ENCODE peak calls at places on chromosome 18, in five cellular contexts. One of them, this sample, is unnamed. For H3K4me1, the result is how much of the 10 kb centered on the place peaks cover.

GRCh38 chr18:1663879-1664705 is 759.4 kb downstream of the ADCYAP1 start:
- DNase-seq in spleen: peak
- DNase-seq in neuronal stem cell: peak
- DNase-seq in Panc1: peak
- DNase-seq in HCT116: peak
- DNase-seq in this sample: no peak

GRCh38 chr18:58788971-58789797 is 75.5 kb upstream of the ZNF532 start:
- DNase-seq in spleen: no peak
- DNase-seq in neuronal stem cell: no peak
- DNase-seq in Panc1: no peak
- DNase-seq in HCT116: no peak
- DNase-seq in this sample: no peak

GRCh38 chr18:59718108-59719057 is 21.2 kb upstream of the CCBE1 start:
- DNase-seq in spleen: no peak
- DNase-seq in neuronal stem cell: no peak
- DNase-seq in Panc1: no peak
- DNase-seq in HCT116: no peak
- DNase-seq in this sample: no peak

GRCh38 chr18:79136742-79137141 is 67.5 kb downstream of the ATP9B start:
- DNase-seq in spleen: no peak
- DNase-seq in neuronal stem cell: no peak
- DNase-seq in Panc1: no peak
- DNase-seq in HCT116: no peak
- DNase-seq in this sample: no peak

GRCh38 chr18:69400976-69401474 is 337 bp downstream of the DOK6 start:
- DNase-seq in spleen: no peak
- DNase-seq in neuronal stem cell: peak
- DNase-seq in Panc1: no peak
- DNase-seq in HCT116: no peak
- DNase-seq in this sample: no peak

GRCh38 chr18:7618821-7619410 is 51.8 kb downstream of the PTPRM start:
- DNase-seq in spleen: no peak
- DNase-seq in neuronal stem cell: peak
- DNase-seq in Panc1: no peak
- DNase-seq in HCT116: no peak
- DNase-seq in this sample: no peak

GRCh38 chr18:71293322-71293721 is 1004.5 kb downstream of the SOCS6 start:
- DNase-seq in spleen: no peak
- DNase-seq in neuronal stem cell: no peak
- DNase-seq in Panc1: no peak
- DNase-seq in HCT116: no peak
- DNase-seq in this sample: no peak

GRCh38 chr18:38305941-38306340 is 740.3 kb upstream of the CELF4 start:
- DNase-seq in spleen: no peak
- DNase-seq in neuronal stem cell: no peak
- DNase-seq in Panc1: no peak
- DNase-seq in HCT116: no peak
- DNase-seq in this sample: no peak

GRCh38 chr18:34352385-34353163 is 127.9 kb upstream of the NOL4 start:
- DNase-seq in spleen: no peak
- DNase-seq in neuronal stem cell: no peak
- DNase-seq in Panc1: no peak
- DNase-seq in HCT116: no peak
- DNase-seq in this sample: no peak

GRCh38 chr18:75198046-75198445 is 10.9 kb downstream of the PTGR3 start:
- DNase-seq in spleen: no peak
- DNase-seq in neuronal stem cell: no peak
- DNase-seq in Panc1: no peak
- DNase-seq in HCT116: no peak
- DNase-seq in this sample: no peak

GRCh38 chr18:76721207-76721996 is 101.0 kb upstream of the ZNF236 start:
- DNase-seq in spleen: no peak
- DNase-seq in neuronal stem cell: no peak
- DNase-seq in Panc1: no peak
- DNase-seq in HCT116: no peak
- DNase-seq in this sample: peak

GRCh38 chr18:73980289-73980979 is 167.2 kb downstream of the FBXO15 start:
- DNase-seq in spleen: no peak
- DNase-seq in neuronal stem cell: peak
- DNase-seq in Panc1: peak
- DNase-seq in HCT116: peak
- DNase-seq in this sample: no peak

DNA sequence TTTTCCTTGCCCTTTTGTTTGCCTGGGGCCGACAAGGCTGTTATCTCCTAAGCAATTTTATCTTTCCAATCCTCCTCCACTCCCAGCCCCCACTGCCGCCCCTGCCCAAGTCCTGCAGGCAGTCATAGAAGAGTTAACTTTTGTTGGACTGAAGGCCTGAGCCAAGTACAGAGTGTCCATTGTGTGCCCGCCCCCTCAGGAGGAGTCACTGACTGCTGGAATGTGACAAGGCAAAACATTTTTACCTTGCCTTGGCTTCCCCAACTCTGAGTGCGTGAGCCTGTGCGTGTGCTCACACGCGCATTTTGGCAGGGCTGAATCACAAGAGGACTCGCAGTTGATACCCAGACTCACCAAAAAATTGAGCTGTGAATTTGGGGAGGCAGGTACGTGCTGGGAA is 16.2 kb downstream of the SETBP1 start:
- DNase-seq in spleen: no peak
- DNase-seq in neuronal stem cell: no peak
- DNase-seq in Panc1: no peak
- DNase-seq in HCT116: no peak
- DNase-seq in this sample: no peak
- H3K4me1 ChIP-seq in spleen: under half
- H3K4me1 ChIP-seq in neuronal stem cell: under half
- H3K4me1 ChIP-seq in Panc1: under half
- H3K4me1 ChIP-seq in HCT116: under half
- H3K4me1 ChIP-seq in this sample: under half

DNA sequence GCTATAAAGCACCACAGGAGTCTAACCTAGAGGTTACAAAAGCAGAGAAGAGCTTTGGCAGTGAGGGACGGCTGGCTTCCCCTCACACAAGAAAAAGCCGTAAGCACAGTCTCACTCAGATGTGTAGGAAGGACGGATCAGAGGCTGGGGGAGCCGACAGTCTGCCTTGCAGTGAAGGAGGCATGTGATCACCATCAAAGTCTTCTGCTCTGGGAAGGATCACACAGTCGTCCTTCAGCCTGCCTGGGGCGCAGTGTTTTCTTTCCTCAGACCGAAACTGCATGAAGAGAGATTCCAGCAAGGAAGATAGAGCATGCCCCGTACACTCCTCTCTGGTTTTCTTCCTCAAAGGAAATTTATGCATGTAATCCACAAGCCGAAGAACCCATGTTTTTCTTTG is 24.1 kb downstream of the GATA6 start:
- DNase-seq in spleen: no peak
- DNase-seq in neuronal stem cell: no peak
- DNase-seq in Panc1: no peak
- DNase-seq in HCT116: no peak
- DNase-seq in this sample: no peak
- H3K4me3 ChIP-seq in spleen: peak
- H3K4me3 ChIP-seq in neuronal stem cell: no peak
- H3K4me3 ChIP-seq in Panc1: no peak
- H3K4me3 ChIP-seq in HCT116: no peak
- H3K4me3 ChIP-seq in this sample: no peak

GRCh38 chr18:12014521-12014920 is 33.2 kb downstream of the IMPA2 start:
- DNase-seq in spleen: peak
- DNase-seq in neuronal stem cell: no peak
- DNase-seq in Panc1: no peak
- DNase-seq in HCT116: no peak
- DNase-seq in this sample: no peak
- H3K4me1 ChIP-seq in spleen: under half
- H3K4me1 ChIP-seq in neuronal stem cell: under half
- H3K4me1 ChIP-seq in Panc1: under half
- H3K4me1 ChIP-seq in HCT116: under half
- H3K4me1 ChIP-seq in this sample: under half

GRCh38 chr18:50307738-50308470 is 20.4 kb upstream of the CXXC1 start:
- DNase-seq in spleen: peak
- DNase-seq in neuronal stem cell: peak
- DNase-seq in Panc1: peak
- DNase-seq in HCT116: no peak
- DNase-seq in this sample: peak
- H3K4me3 ChIP-seq in spleen: peak
- H3K4me3 ChIP-seq in neuronal stem cell: peak
- H3K4me3 ChIP-seq in Panc1: peak
- H3K4me3 ChIP-seq in HCT116: no peak
- H3K4me3 ChIP-seq in this sample: peak

DNA sequence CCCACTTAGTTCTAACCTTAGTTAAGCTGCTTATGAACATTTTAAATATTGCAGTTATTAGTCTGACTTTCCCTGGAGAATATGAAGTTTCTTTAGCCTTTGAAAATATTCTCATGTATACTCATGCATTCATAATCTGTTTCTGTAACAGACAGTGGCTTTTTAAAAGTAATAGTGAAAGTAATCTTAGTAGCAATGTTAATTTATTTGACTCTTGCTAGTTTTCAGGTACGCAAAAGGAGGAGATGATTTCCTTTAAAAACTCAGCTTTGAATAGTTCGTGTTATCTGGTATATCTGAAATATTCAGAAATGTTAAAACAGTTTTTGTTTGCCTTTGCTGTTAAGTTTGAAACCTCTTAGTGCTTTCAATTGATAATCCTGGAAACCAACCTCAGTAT is 3.8 kb downstream of the ANKRD12 start:
- DNase-seq in spleen: no peak
- DNase-seq in neuronal stem cell: no peak
- DNase-seq in Panc1: no peak
- DNase-seq in HCT116: no peak
- DNase-seq in this sample: no peak
- H3K4me1 ChIP-seq in spleen: half or more
- H3K4me1 ChIP-seq in neuronal stem cell: under half
- H3K4me1 ChIP-seq in Panc1: under half
- H3K4me1 ChIP-seq in HCT116: under half
- H3K4me1 ChIP-seq in this sample: under half

GRCh38 chr18:67514901-67515540 is 1.5 kb downstream of the DSEL start:
- DNase-seq in spleen: no peak
- DNase-seq in neuronal stem cell: no peak
- DNase-seq in Panc1: no peak
- DNase-seq in HCT116: no peak
- DNase-seq in this sample: no peak
- H3K4me3 ChIP-seq in spleen: peak
- H3K4me3 ChIP-seq in neuronal stem cell: peak
- H3K4me3 ChIP-seq in Panc1: peak
- H3K4me3 ChIP-seq in HCT116: no peak
- H3K4me3 ChIP-seq in this sample: no peak

GRCh38 chr18:3434685-3435084 is 15.3 kb upstream of the TGIF1 start:
- DNase-seq in spleen: no peak
- DNase-seq in neuronal stem cell: no peak
- DNase-seq in Panc1: no peak
- DNase-seq in HCT116: no peak
- DNase-seq in this sample: no peak
- H3K4me1 ChIP-seq in spleen: under half
- H3K4me1 ChIP-seq in neuronal stem cell: under half
- H3K4me1 ChIP-seq in Panc1: under half
- H3K4me1 ChIP-seq in HCT116: under half
- H3K4me1 ChIP-seq in this sample: under half

DNA sequence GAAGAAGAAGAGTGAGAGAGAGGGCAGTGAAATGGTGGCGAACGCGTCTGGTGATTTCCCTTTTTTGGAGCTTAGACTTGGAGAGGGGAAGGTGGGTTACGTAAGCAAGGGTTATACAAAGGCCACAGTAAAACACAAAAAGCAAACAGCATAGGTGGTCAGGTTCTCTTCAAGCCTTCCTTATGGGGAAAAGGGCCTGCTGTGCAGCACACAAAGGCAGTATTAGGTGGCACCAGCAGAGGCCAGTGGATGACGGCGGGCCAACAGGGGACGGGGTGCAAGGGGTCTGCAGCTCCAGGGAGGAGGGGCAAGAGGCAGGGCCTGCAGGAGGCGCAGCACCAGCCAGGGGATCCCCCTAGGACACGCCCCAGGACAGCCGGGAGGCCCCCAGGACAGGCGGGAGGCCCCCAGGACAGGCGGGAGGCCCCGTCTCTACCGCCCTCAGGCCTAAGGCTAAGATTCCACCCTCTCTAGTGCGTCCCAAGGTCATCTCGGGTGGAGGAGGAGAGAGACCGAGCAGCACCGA is 32.6 kb upstream of the NPC1 start:
- DNase-seq in spleen: peak
- DNase-seq in neuronal stem cell: peak
- DNase-seq in Panc1: no peak
- DNase-seq in HCT116: no peak
- DNase-seq in this sample: no peak
- H3K4me3 ChIP-seq in spleen: peak
- H3K4me3 ChIP-seq in neuronal stem cell: peak
- H3K4me3 ChIP-seq in Panc1: peak
- H3K4me3 ChIP-seq in HCT116: no peak
- H3K4me3 ChIP-seq in this sample: peak

DNA sequence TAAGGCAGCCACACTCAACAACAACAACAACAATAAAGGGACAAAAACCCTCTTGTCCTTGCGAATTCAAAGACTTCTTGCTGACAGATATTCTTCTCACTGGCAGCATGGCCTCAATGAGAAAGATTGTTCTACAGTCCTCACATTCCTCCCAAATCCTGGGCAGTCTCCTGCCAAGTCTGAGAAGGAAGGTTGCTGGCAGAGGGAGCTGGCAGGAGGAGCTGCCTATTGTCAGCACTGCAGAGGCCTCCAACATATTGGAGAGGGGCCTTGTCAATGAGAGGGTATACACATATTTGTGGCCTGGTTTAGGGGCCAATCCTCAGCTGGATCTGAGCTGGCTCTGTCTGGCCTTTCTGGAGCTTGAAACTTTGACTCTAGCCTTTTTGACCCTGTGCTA is 63.5 kb downstream of the LAMA3 start:
- DNase-seq in spleen: no peak
- DNase-seq in neuronal stem cell: no peak
- DNase-seq in Panc1: no peak
- DNase-seq in HCT116: no peak
- DNase-seq in this sample: no peak
- H3K4me1 ChIP-seq in spleen: under half
- H3K4me1 ChIP-seq in neuronal stem cell: under half
- H3K4me1 ChIP-seq in Panc1: under half
- H3K4me1 ChIP-seq in HCT116: under half
- H3K4me1 ChIP-seq in this sample: under half

GRCh38 chr18:2997846-2998599 is 14.9 kb downstream of the LPIN2 start:
- DNase-seq in spleen: no peak
- DNase-seq in neuronal stem cell: no peak
- DNase-seq in Panc1: no peak
- DNase-seq in HCT116: no peak
- DNase-seq in this sample: no peak
- H3K4me3 ChIP-seq in spleen: no peak
- H3K4me3 ChIP-seq in neuronal stem cell: no peak
- H3K4me3 ChIP-seq in Panc1: no peak
- H3K4me3 ChIP-seq in HCT116: no peak
- H3K4me3 ChIP-seq in this sample: no peak